ENCODE peak calls at places on chromosomes 5 and 9, in five cellular contexts. X is K562, A is GM23248, L is hepatocyte, P is Karpas-422. I is an unnamed sample.

GRCh38 chr5:136598901-136599300 is 233.6 kb upstream of the TRPC7 start:
- DNase-seq in X (no peak), A (no peak), L (no peak), P (no peak), I (no peak)

GRCh38 chr5:94690778-94691177 is 72.3 kb downstream of the SLF1 start:
- DNase-seq in X (no peak), A (no peak), L (no peak), P (no peak), I (no peak)

GRCh38 chr9:93124793-93125192 is 9.3 kb downstream of the NINJ1 start:
- DNase-seq in X (no peak), A (no peak), L (no peak), P (no peak), I (no peak)

GRCh38 chr5:121019734-121020133 is 555.6 kb downstream of the PRR16 start:
- DNase-seq in X (no peak), A (no peak), L (no peak), P (no peak), I (no peak)

GRCh38 chr5:153863941-153864340 is 174.8 kb downstream of the FAM114A2 start:
- DNase-seq in X (no peak), A (no peak), L (no peak), P (no peak), I (no peak)

GRCh38 chr9:98201102-98201501 is 8.7 kb upstream of the CORO2A start:
- DNase-seq in X (no peak), A (no peak), L (no peak), P (peak; percentile 67), I (no peak)

GRCh38 chr9:111348821-111349271 is 18.8 kb upstream of the OR2K2 start:
- DNase-seq in X (no peak), A (no peak), L (peak; percentile 49), P (no peak), I (no peak)

GRCh38 chr5:177446184-177447065 is at the start of gene PRR7:
- DNase-seq in X (peak; percentile 86), A (peak; percentile 88), L (peak; percentile 82), P (peak; percentile 95), I (peak; percentile 73)

GRCh38 chr5:138656916-138657315 is 81.7 kb upstream of the HSPA9 start:
- DNase-seq in X (no peak), A (no peak), L (no peak), P (no peak), I (no peak)

GRCh38 chr5:40882291-40882690 is 27.0 kb upstream of the C7 start:
- DNase-seq in X (no peak), A (no peak), L (no peak), P (no peak), I (no peak)

GRCh38 chr5:98769006-98769255 is 4.5 kb upstream of the RGMB start:
- DNase-seq in X (no peak), A (no peak), L (peak; percentile 80), P (no peak), I (no peak)

GRCh38 chr5:168114444-168115017 is 176.9 kb upstream of the WWC1 start:
- DNase-seq in X (peak; percentile 62), A (peak; percentile 79), L (peak; percentile 77), P (peak; percentile 80), I (peak; percentile 87)

GRCh38 chr9:135512241-135512603 is 9.0 kb upstream of the LCN1 start:
- DNase-seq in X (no peak), A (no peak), L (no peak), P (no peak), I (no peak)

GRCh38 chr9:137650259-137650658 is 31.5 kb downstream of the EHMT1 start:
- DNase-seq in X (no peak), A (no peak), L (no peak), P (peak; percentile 73), I (no peak)

GRCh38 chr5:151063136-151063544 is 17.7 kb downstream of the TNIP1 start:
- DNase-seq in X (peak; percentile 47), A (peak; percentile 89), L (no peak), P (no peak), I (no peak)

GRCh38 chr5:65072836-65073620 is 304.3 kb downstream of the CWC27 start:
- DNase-seq in X (no peak), A (no peak), L (peak; percentile 31), P (no peak), I (no peak)

GRCh38 chr5:137743031-137743640 is 7.2 kb upstream of the KLHL3 start:
- DNase-seq in X (peak; percentile 35), A (peak; percentile 84), L (peak; percentile 82), P (peak; percentile 86), I (peak; percentile 91)

GRCh38 chr9:103242025-103242424 is 246.9 kb downstream of the CYLC2 start:
- DNase-seq in X (no peak), A (no peak), L (peak; percentile 4), P (no peak), I (no peak)

GRCh38 chr5:33507426-33507825 is 66.7 kb downstream of the TARS1 start:
- DNase-seq in X (no peak), A (peak; percentile 4), L (no peak), P (no peak), I (no peak)

GRCh38 chr5:78540335-78541057 is 108.1 kb downstream of the LHFPL2 start:
- DNase-seq in X (no peak), A (no peak), L (no peak), P (no peak), I (no peak)

GRCh38 chr5:127844631-127845030 is 141.4 kb downstream of the CCDC192 start:
- DNase-seq in X (no peak), A (no peak), L (no peak), P (peak; percentile 40), I (peak; percentile 8)

GRCh38 chr5:9361835-9362234 is 184.0 kb downstream of the SEMA5A start:
- DNase-seq in X (peak; percentile 64), A (peak; percentile 68), L (peak; percentile 65), P (peak; percentile 90), I (peak; percentile 95)

GRCh38 chr5:7827602-7828001 is 23.3 kb downstream of the CFAP90 start:
- DNase-seq in X (no peak), A (peak; percentile 65), L (no peak), P (no peak), I (no peak)

GRCh38 chr5:168822248-168822744 is 243.1 kb upstream of the PANK3 start:
- DNase-seq in X (no peak), A (no peak), L (no peak), P (no peak), I (no peak)

GRCh38 chr9:34119713-34120112 is 6.8 kb downstream of the DCAF12 start:
- DNase-seq in X (no peak), A (no peak), L (no peak), P (no peak), I (no peak)

GRCh38 chr5:38742821-38743220 is 103.0 kb upstream of the OSMR start:
- DNase-seq in X (no peak), A (no peak), L (no peak), P (no peak), I (no peak)

GRCh38 chr5:107916731-107917725 is 246.3 kb upstream of the EFNA5 start:
- DNase-seq in X (no peak), A (no peak), L (no peak), P (no peak), I (no peak)

GRCh38 chr5:10747678-10748622 is 13.1 kb downstream of the DAP start:
- DNase-seq in X (no peak), A (no peak), L (peak; percentile 15), P (no peak), I (no peak)
- H3K79me2 ChIP-seq in X (peaks cover 47% of the 10 kb centered on the region), A (peaks cover 87% of the 10 kb centered on the region), L (peaks cover 87% of the 10 kb centered on the region), P (peaks cover 90% of the 10 kb centered on the region), I (peaks cover 8% of the 10 kb centered on the region)

GRCh38 chr5:31343946-31344345 is 150.5 kb downstream of the CDH6 start:
- DNase-seq in X (no peak), A (no peak), L (no peak), P (no peak), I (no peak)
- H2AFZ ChIP-seq in X (no peak overlapping the region), A (no peak overlapping the region), L (no peak overlapping the region), P (no peak overlapping the region), I (no peak overlapping the region)

GRCh38 chr5:61332369-61332745 is 299 bp downstream of the ZSWIM6 start:
- DNase-seq in X (no peak), A (peak; percentile 72), L (peak; percentile 62), P (no peak), I (peak; percentile 53)
- H3K79me2 ChIP-seq in X (no peaks in the 10 kb centered on the region), A (peaks cover 46% of the 10 kb centered on the region), L (peaks cover 50% of the 10 kb centered on the region), P (no peaks in the 10 kb centered on the region), I (peaks cover 36% of the 10 kb centered on the region)

GRCh38 chr9:21761309-21761901 is 41.0 kb upstream of the MTAP start:
- DNase-seq in X (no peak), A (peak; percentile 8), L (no peak), P (no peak), I (no peak)
- H2AFZ ChIP-seq in X (no peak overlapping the region), A (peak overlapping the region; percentile 8), L (no peak overlapping the region), P (no peak overlapping the region), I (no peak overlapping the region)

GRCh38 chr9:133371261-133371711 is 4.6 kb downstream of the SURF4 start:
- DNase-seq in X (no peak), A (peak; percentile 47), L (no peak), P (no peak), I (no peak)

GRCh38 chr9:133369419-133369818 is 6.4 kb downstream of the SURF4 start:
- DNase-seq in X (no peak), A (no peak), L (no peak), P (no peak), I (no peak)

GRCh38 chr9:133372144-133372543 is 3.7 kb downstream of the SURF4 start:
- DNase-seq in X (no peak), A (no peak), L (no peak), P (no peak), I (no peak)

GRCh38 chr9:133369923-133370322 is 5.9 kb downstream of the SURF4 start:
- DNase-seq in X (no peak), A (no peak), L (no peak), P (no peak), I (no peak)

DNA sequence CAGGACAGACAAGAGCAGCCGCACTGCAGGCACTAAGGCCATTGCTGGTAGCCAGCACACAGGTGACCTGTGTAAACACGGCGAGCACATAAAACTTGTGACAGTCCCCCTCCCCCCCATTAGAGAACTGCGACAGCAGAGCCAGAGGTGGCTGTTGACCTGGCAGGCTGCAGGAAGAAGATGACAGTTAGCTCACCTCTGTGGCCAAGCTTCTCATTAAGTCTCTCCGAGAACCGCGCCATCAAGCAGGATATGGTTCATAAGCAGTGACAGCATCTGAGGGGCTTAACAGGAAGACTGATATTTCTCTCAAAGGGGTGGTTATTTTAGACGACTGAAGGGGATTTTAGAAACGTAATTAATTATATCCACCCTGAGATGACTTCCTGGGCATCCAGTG is 5.2 kb downstream of the SURF4 start:
- DNase-seq in X (no peak), A (no peak), L (no peak), P (no peak), I (no peak)
- H3K79me2 ChIP-seq in X (peaks cover 95% of the 10 kb centered on the region), A (peaks cover 100% of the 10 kb centered on the region), L (peaks cover 100% of the 10 kb centered on the region), P (peaks cover 83% of the 10 kb centered on the region), I (peaks cover 93% of the 10 kb centered on the region)

DNA sequence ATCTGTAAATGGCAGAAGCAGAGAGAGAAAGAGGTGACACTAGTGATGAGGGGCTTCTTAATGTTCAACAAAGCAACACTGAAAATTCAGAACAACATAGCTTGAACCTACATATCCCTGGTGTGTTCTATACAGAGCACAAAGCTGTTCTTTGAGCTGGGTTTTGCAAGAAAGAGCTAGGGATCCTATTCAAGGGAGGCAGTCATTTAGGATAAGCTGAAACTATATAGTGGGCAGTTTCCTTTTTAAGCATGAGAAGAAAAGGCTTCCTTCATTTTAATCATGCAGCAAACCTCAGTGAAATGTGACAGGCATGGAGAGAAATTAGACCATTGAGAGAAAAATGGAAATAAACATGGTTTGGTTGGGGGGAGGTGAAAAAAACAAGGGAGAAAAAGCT is 45.6 kb upstream of the RAI14 start:
- DNase-seq in X (no peak), A (no peak), L (no peak), P (no peak), I (no peak)
- H2AFZ ChIP-seq in X (no peak overlapping the region), A (peak overlapping the region; percentile 8), L (no peak overlapping the region), P (no peak overlapping the region), I (peak overlapping the region; percentile 14)